ENCODE peak calls at places on chromosomes 6 and 20, in eight cellular contexts. One of them, this sample, is unnamed.

GRCh38 chr20:54115172-54115854 is 44.9 kb upstream of the BCAS1 start:
- DNase-seq in hippocampal formation: no peak
- DNase-seq in AG04450: no peak
- DNase-seq in progenitor cell of endocrine pancreas: no peak
- DNase-seq in cardiac fibroblast: peak; percentile 49
- DNase-seq in ELF-1: no peak
- DNase-seq in amygdala: no peak
- DNase-seq in EL: peak; percentile 9
- DNase-seq in this sample: peak; percentile 40

GRCh38 chr20:6008254-6008653 is 45.6 kb downstream of the LRRN4 start:
- DNase-seq in amygdala: peak; percentile 43
- DNase-seq in ELF-1: no peak
- DNase-seq in AG04450: peak; percentile 76
- DNase-seq in EL: peak; percentile 85
- DNase-seq in hippocampal formation: peak; percentile 72
- DNase-seq in progenitor cell of endocrine pancreas: no peak
- DNase-seq in cardiac fibroblast: peak; percentile 98
- DNase-seq in this sample: peak; percentile 77

GRCh38 chr6:74570044-74570443 is 635.8 kb downstream of the COL12A1 start:
- DNase-seq in amygdala: no peak
- DNase-seq in hippocampal formation: no peak
- DNase-seq in ELF-1: no peak
- DNase-seq in cardiac fibroblast: no peak
- DNase-seq in EL: no peak
- DNase-seq in AG04450: no peak
- DNase-seq in progenitor cell of endocrine pancreas: no peak
- DNase-seq in this sample: no peak

GRCh38 chr6:927157-927556 is 234.2 kb upstream of the EXOC2 start:
- DNase-seq in progenitor cell of endocrine pancreas: no peak
- DNase-seq in cardiac fibroblast: no peak
- DNase-seq in ELF-1: no peak
- DNase-seq in EL: no peak
- DNase-seq in amygdala: no peak
- DNase-seq in hippocampal formation: no peak
- DNase-seq in AG04450: no peak
- DNase-seq in this sample: no peak

GRCh38 chr6:112441607-112442006 is 94.5 kb downstream of the RFPL4B start:
- DNase-seq in hippocampal formation: no peak
- DNase-seq in AG04450: no peak
- DNase-seq in EL: no peak
- DNase-seq in progenitor cell of endocrine pancreas: no peak
- DNase-seq in cardiac fibroblast: peak; percentile 37
- DNase-seq in amygdala: no peak
- DNase-seq in ELF-1: no peak
- DNase-seq in this sample: no peak

GRCh38 chr6:162690158-162690557 is 37.4 kb downstream of the PRKN start:
- DNase-seq in hippocampal formation: no peak
- DNase-seq in EL: no peak
- DNase-seq in cardiac fibroblast: no peak
- DNase-seq in amygdala: no peak
- DNase-seq in AG04450: no peak
- DNase-seq in progenitor cell of endocrine pancreas: no peak
- DNase-seq in ELF-1: peak; percentile 6
- DNase-seq in this sample: no peak

GRCh38 chr6:166743415-166743814 is 116.4 kb upstream of the RPS6KA2 start:
- DNase-seq in hippocampal formation: no peak
- DNase-seq in amygdala: no peak
- DNase-seq in progenitor cell of endocrine pancreas: no peak
- DNase-seq in AG04450: no peak
- DNase-seq in ELF-1: no peak
- DNase-seq in EL: no peak
- DNase-seq in cardiac fibroblast: no peak
- DNase-seq in this sample: no peak

GRCh38 chr20:53581444-53582311 is 12.0 kb downstream of the ZNF217 start:
- DNase-seq in cardiac fibroblast: no peak
- DNase-seq in EL: no peak
- DNase-seq in amygdala: no peak
- DNase-seq in hippocampal formation: no peak
- DNase-seq in AG04450: no peak
- DNase-seq in progenitor cell of endocrine pancreas: no peak
- DNase-seq in ELF-1: no peak
- DNase-seq in this sample: no peak

GRCh38 chr20:20463933-20464374 is 96.0 kb downstream of the INSM1 start:
- DNase-seq in EL: no peak
- DNase-seq in cardiac fibroblast: peak; percentile 28
- DNase-seq in AG04450: no peak
- DNase-seq in amygdala: peak; percentile 58
- DNase-seq in progenitor cell of endocrine pancreas: no peak
- DNase-seq in ELF-1: peak; percentile 90
- DNase-seq in hippocampal formation: peak; percentile 84
- DNase-seq in this sample: no peak

This sample was measured in hepatocyte.